ENCODE peak calls at places on chromosomes 7 and 10, in six cellular contexts. One of them, this sample, is unnamed.

GRCh38 chr10:88835095-88835909 is 16.3 kb downstream of the ANKRD22 start:
- DNase-seq in GM23248: peak; percentile 90
- DNase-seq in dorsolateral prefrontal cortex: peak; percentile 66
- DNase-seq in pancreas: peak; percentile 78
- DNase-seq in PC-3: peak; percentile 83
- DNase-seq in A549: peak; percentile 62
- DNase-seq in this sample: peak; percentile 31

GRCh38 chr7:39199951-39200350 is 222.2 kb downstream of the POU6F2 start:
- DNase-seq in GM23248: no peak
- DNase-seq in dorsolateral prefrontal cortex: no peak
- DNase-seq in pancreas: no peak
- DNase-seq in PC-3: no peak
- DNase-seq in A549: no peak
- DNase-seq in this sample: no peak

GRCh38 chr7:690478-691360 is 35.8 kb upstream of the DNAAF5 start:
- DNase-seq in GM23248: no peak
- DNase-seq in dorsolateral prefrontal cortex: peak; percentile 46
- DNase-seq in pancreas: no peak
- DNase-seq in PC-3: no peak
- DNase-seq in A549: no peak
- DNase-seq in this sample: no peak

GRCh38 chr10:18576586-18576985 is 74.8 kb downstream of the NSUN6 start:
- DNase-seq in GM23248: no peak
- DNase-seq in dorsolateral prefrontal cortex: no peak
- DNase-seq in pancreas: no peak
- DNase-seq in PC-3: no peak
- DNase-seq in A549: no peak
- DNase-seq in this sample: no peak

GRCh38 chr10:80158598-80159127 is 26.1 kb downstream of the PLAC9 start:
- DNase-seq in GM23248: peak; percentile 96
- DNase-seq in dorsolateral prefrontal cortex: peak; percentile 59
- DNase-seq in pancreas: peak; percentile 64
- DNase-seq in PC-3: peak; percentile 100
- DNase-seq in A549: peak; percentile 75
- DNase-seq in this sample: peak; percentile 92

GRCh38 chr7:138387755-138388475 is 72.1 kb upstream of the TRIM24 start:
- DNase-seq in GM23248: no peak
- DNase-seq in dorsolateral prefrontal cortex: no peak
- DNase-seq in pancreas: no peak
- DNase-seq in PC-3: peak; percentile 50
- DNase-seq in A549: no peak
- DNase-seq in this sample: peak; percentile 44

GRCh38 chr7:99881370-99881769 is 4.5 kb upstream of the OR2AE1 start:
- DNase-seq in GM23248: no peak
- DNase-seq in dorsolateral prefrontal cortex: no peak
- DNase-seq in pancreas: no peak
- DNase-seq in PC-3: no peak
- DNase-seq in A549: no peak
- DNase-seq in this sample: no peak

GRCh38 chr10:51291961-51292360 is 217.7 kb downstream of the PRKG1 start:
- DNase-seq in GM23248: no peak
- DNase-seq in dorsolateral prefrontal cortex: no peak
- DNase-seq in pancreas: no peak
- DNase-seq in PC-3: no peak
- DNase-seq in A549: no peak
- DNase-seq in this sample: no peak

GRCh38 chr7:15891151-15891842 is 204.8 kb upstream of the MEOX2 start:
- DNase-seq in GM23248: peak; percentile 53
- DNase-seq in dorsolateral prefrontal cortex: no peak
- DNase-seq in pancreas: no peak
- DNase-seq in PC-3: peak; percentile 26
- DNase-seq in A549: no peak
- DNase-seq in this sample: peak; percentile 42

GRCh38 chr10:32956365-32957197 is 1.4 kb downstream of the ITGB1 start:
- DNase-seq in GM23248: no peak
- DNase-seq in dorsolateral prefrontal cortex: no peak
- DNase-seq in pancreas: no peak
- DNase-seq in PC-3: peak; percentile 34
- DNase-seq in A549: no peak
- DNase-seq in this sample: no peak

GRCh38 chr10:32955299-32955772 is 2.7 kb downstream of the ITGB1 start:
- DNase-seq in GM23248: no peak
- DNase-seq in dorsolateral prefrontal cortex: no peak
- DNase-seq in pancreas: no peak
- DNase-seq in PC-3: peak; percentile 57
- DNase-seq in A549: no peak
- DNase-seq in this sample: no peak

GRCh38 chr10:32954545-32955298 is 3.3 kb downstream of the ITGB1 start:
- DNase-seq in GM23248: no peak
- DNase-seq in dorsolateral prefrontal cortex: no peak
- DNase-seq in pancreas: no peak
- DNase-seq in PC-3: peak; percentile 46
- DNase-seq in A549: no peak
- DNase-seq in this sample: no peak

GRCh38 chr10:32954080-32954479 is 4.0 kb downstream of the ITGB1 start:
- DNase-seq in GM23248: no peak
- DNase-seq in dorsolateral prefrontal cortex: no peak
- DNase-seq in pancreas: no peak
- DNase-seq in PC-3: no peak
- DNase-seq in A549: no peak
- DNase-seq in this sample: no peak

DNA sequence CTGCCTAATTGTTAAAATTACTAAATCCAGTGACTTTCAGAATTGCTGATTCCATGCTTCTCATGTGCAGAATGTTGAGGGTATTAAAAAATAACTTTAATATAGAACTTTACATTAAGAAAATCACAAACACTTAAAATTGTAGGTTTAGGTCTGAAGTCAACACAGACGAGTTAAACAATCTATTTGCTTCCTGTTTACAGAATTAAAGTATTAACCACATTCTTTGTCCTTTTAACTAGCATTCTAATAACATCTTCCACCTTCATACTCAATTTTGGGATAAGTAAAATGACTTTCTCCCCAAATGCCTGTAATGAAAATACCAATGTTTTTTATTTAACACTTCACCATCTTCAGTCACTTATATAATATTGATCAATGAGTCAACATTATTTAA is 2.2 kb downstream of the ITGB1 start:
- DNase-seq in GM23248: no peak
- DNase-seq in dorsolateral prefrontal cortex: no peak
- DNase-seq in pancreas: no peak
- DNase-seq in PC-3: no peak
- DNase-seq in A549: no peak
- DNase-seq in this sample: no peak
- H3K4me3 ChIP-seq in GM23248: peak overlapping the region; percentile 84
- H3K4me3 ChIP-seq in dorsolateral prefrontal cortex: no peak overlapping the region
- H3K4me3 ChIP-seq in pancreas: peak overlapping the region; percentile 79
- H3K4me3 ChIP-seq in PC-3: peak overlapping the region; percentile 75
- H3K4me3 ChIP-seq in A549: peak overlapping the region; percentile 74
- H3K4me3 ChIP-seq in this sample: peak overlapping the region; percentile 95

GRCh38 chr7:87339373-87339897 is 6.0 kb upstream of the CROT start:
- DNase-seq in GM23248: no peak
- DNase-seq in dorsolateral prefrontal cortex: no peak
- DNase-seq in pancreas: no peak
- DNase-seq in PC-3: no peak
- DNase-seq in A549: no peak
- DNase-seq in this sample: no peak

GRCh38 chr7:87341441-87341840 is 4.0 kb upstream of the CROT start:
- DNase-seq in GM23248: no peak
- DNase-seq in dorsolateral prefrontal cortex: no peak
- DNase-seq in pancreas: no peak
- DNase-seq in PC-3: no peak
- DNase-seq in A549: no peak
- DNase-seq in this sample: no peak

GRCh38 chr7:87344446-87344845 is 1.0 kb upstream of the CROT start:
- DNase-seq in GM23248: no peak
- DNase-seq in dorsolateral prefrontal cortex: no peak
- DNase-seq in pancreas: no peak
- DNase-seq in PC-3: no peak
- DNase-seq in A549: no peak
- DNase-seq in this sample: no peak

GRCh38 chr7:87345166-87345927 is at the start of gene CROT:
- DNase-seq in GM23248: peak; percentile 97
- DNase-seq in dorsolateral prefrontal cortex: peak; percentile 97
- DNase-seq in pancreas: peak; percentile 95
- DNase-seq in PC-3: peak; percentile 91
- DNase-seq in A549: peak; percentile 85
- DNase-seq in this sample: peak; percentile 97

DNA sequence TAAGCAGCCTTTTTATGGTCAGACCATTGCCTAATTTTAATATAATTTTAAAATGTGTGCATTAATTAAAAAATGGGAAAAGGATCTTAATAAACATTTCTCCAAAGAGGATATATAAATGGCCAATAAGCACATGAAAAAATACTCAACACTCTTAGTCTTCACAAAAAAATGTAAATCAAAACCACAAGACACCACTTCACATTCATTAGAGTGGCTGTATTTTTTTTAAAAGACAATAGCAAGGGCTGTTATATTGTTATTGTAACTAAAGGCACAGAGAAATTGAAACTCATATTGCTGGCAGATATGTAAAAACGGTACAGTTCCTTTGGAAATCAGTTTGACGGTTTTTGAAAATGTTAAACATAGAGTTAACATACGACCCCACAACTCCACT is 3.2 kb upstream of the CROT start:
- DNase-seq in GM23248: no peak
- DNase-seq in dorsolateral prefrontal cortex: no peak
- DNase-seq in pancreas: no peak
- DNase-seq in PC-3: no peak
- DNase-seq in A549: no peak
- DNase-seq in this sample: no peak
- H3K4me3 ChIP-seq in GM23248: no peak overlapping the region
- H3K4me3 ChIP-seq in dorsolateral prefrontal cortex: no peak overlapping the region
- H3K4me3 ChIP-seq in pancreas: no peak overlapping the region
- H3K4me3 ChIP-seq in PC-3: no peak overlapping the region
- H3K4me3 ChIP-seq in A549: no peak overlapping the region
- H3K4me3 ChIP-seq in this sample: no peak overlapping the region

DNA sequence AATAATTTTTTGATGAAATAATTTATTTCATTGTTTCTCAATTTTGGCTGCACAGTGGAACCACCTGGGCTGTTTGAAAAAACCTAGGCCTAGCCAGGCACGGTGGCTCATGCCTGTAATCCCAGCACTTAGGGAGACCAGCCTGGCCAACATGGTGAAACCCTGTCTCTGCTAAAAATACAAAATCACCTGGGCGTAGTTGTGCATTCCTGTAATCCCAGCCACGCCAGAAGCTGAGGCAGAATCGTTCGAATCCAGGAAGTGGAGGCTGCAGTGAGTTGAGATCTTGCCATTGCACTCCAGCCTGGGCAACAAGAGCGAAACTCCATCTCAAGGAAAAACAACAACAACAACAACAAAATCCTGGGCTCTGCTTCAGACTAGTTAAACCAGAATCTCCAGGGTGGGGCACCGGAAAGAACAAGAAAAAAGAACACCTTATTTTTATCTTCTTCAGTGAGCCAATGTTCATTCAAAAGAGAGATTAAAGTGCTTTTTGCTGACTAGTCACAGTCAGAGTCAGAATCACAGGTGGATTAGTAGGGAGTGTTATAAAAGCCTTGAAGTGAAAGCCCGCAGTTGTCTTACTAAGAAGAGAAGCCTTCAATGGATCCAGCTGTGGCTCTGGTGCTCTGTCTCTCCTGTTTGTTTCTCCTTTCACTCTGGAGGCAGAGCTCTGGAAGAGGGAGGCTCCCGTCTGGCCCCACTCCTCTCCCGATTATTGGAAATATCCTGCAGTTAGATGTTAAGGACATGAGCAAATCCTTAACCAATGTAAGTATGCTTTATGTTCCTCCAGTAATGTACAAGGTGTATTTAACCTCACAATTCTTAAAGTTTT is at the start of gene CYP2C18:
- DNase-seq in GM23248: no peak
- DNase-seq in dorsolateral prefrontal cortex: no peak
- DNase-seq in pancreas: no peak
- DNase-seq in PC-3: no peak
- DNase-seq in A549: no peak
- DNase-seq in this sample: no peak
- H3K4me3 ChIP-seq in GM23248: no peak within 1 kb of the TSS
- H3K4me3 ChIP-seq in dorsolateral prefrontal cortex: no peak within 1 kb of the TSS
- H3K4me3 ChIP-seq in pancreas: no peak within 1 kb of the TSS
- H3K4me3 ChIP-seq in PC-3: no peak within 1 kb of the TSS
- H3K4me3 ChIP-seq in A549: no peak within 1 kb of the TSS
- H3K4me3 ChIP-seq in this sample: no peak within 1 kb of the TSS

GRCh38 chr10:131202964-131203363 is 108.6 kb downstream of the TCERG1L start:
- DNase-seq in GM23248: no peak
- DNase-seq in dorsolateral prefrontal cortex: no peak
- DNase-seq in pancreas: no peak
- DNase-seq in PC-3: no peak
- DNase-seq in A549: no peak
- DNase-seq in this sample: no peak
- H3K4me3 ChIP-seq in GM23248: no peak overlapping the region
- H3K4me3 ChIP-seq in dorsolateral prefrontal cortex: no peak overlapping the region
- H3K4me3 ChIP-seq in pancreas: no peak overlapping the region
- H3K4me3 ChIP-seq in PC-3: no peak overlapping the region
- H3K4me3 ChIP-seq in A549: no peak overlapping the region
- H3K4me3 ChIP-seq in this sample: no peak overlapping the region

DNA sequence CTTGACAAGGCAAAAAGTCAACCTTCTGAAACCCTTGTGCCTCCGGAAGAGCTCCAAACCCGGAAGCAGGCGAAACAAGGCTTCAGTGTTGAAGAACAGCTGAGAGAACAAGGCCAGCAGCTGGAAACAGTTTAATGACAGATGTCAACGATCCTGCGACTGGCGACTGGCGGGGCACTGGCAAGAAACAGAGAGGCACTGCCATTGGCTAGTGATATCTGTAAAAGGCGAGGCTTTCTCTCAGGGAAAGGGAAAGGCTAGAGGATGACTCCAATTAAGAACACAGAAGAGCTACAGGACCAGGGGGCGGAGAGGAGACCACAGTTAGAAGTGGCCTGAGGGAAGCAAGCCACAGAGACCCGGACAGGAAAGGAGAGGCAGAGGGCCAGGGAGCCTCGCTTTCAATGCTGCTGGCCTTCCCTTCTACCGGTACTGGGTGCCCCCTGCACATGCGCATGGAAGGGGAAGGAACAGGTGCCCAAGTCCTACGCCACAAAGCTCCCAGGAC is 19.4 kb downstream of the ITGB1 start:
- DNase-seq in GM23248: peak; percentile 44
- DNase-seq in dorsolateral prefrontal cortex: peak; percentile 49
- DNase-seq in pancreas: no peak
- DNase-seq in PC-3: no peak
- DNase-seq in A549: no peak
- DNase-seq in this sample: peak; percentile 56
- H3K4me3 ChIP-seq in GM23248: peak overlapping the region; percentile 30
- H3K4me3 ChIP-seq in dorsolateral prefrontal cortex: no peak overlapping the region
- H3K4me3 ChIP-seq in pancreas: no peak overlapping the region
- H3K4me3 ChIP-seq in PC-3: no peak overlapping the region
- H3K4me3 ChIP-seq in A549: peak overlapping the region; percentile 10
- H3K4me3 ChIP-seq in this sample: peak overlapping the region; percentile 39

GRCh38 chr10:22250897-22251605 is 33.2 kb upstream of the EBLN1 start:
- DNase-seq in GM23248: peak; percentile 40
- DNase-seq in dorsolateral prefrontal cortex: no peak
- DNase-seq in pancreas: no peak
- DNase-seq in PC-3: peak; percentile 31
- DNase-seq in A549: no peak
- DNase-seq in this sample: no peak
- H3K4me3 ChIP-seq in GM23248: peak overlapping the region; percentile 75
- H3K4me3 ChIP-seq in dorsolateral prefrontal cortex: peak overlapping the region; percentile 81
- H3K4me3 ChIP-seq in pancreas: peak overlapping the region; percentile 62
- H3K4me3 ChIP-seq in PC-3: peak overlapping the region; percentile 68
- H3K4me3 ChIP-seq in A549: peak overlapping the region; percentile 46
- H3K4me3 ChIP-seq in this sample: peak overlapping the region; percentile 83

This sample was measured in osteoblast.